ENCODE peak calls at places on chromosome 20, in four cellular contexts. N is cardiac muscle cell, J is prostate gland, Z is heart right ventricle. P is an unnamed sample.

GRCh38 chr20:11890331-11891080 is 27.2 kb upstream of the BTBD3 start:
- DNase-seq in N (peak; percentile 94), J (peak; percentile 89), Z (peak; percentile 90), P (peak; percentile 90)

GRCh38 chr20:46323557-46323956 is 15.3 kb upstream of the CDH22 start:
- DNase-seq in N (no peak), J (no peak), Z (no peak), P (no peak)

GRCh38 chr20:45011108-45011526 is 44.8 kb downstream of the STK4 start:
- DNase-seq in N (peak; percentile 66), J (peak; percentile 46), Z (peak; percentile 50), P (peak; percentile 20)

GRCh38 chr20:46695888-46696287 is 6.6 kb upstream of the TP53RK start:
- DNase-seq in N (no peak), J (no peak), Z (no peak), P (no peak)

GRCh38 chr20:54573838-54574237 is 98.4 kb downstream of the DOK5 start:
- DNase-seq in N (no peak), J (no peak), Z (peak; percentile 53), P (no peak)

GRCh38 chr20:3973705-3974104 is 41.7 kb downstream of the RNF24 start:
- DNase-seq in N (no peak), J (no peak), Z (no peak), P (no peak)

GRCh38 chr20:20407891-20408805 is 40.2 kb downstream of the INSM1 start:
- DNase-seq in N (no peak), J (no peak), Z (no peak), P (no peak)

GRCh38 chr20:51417745-51418529 is 124.6 kb downstream of the NFATC2 start:
- DNase-seq in N (no peak), J (no peak), Z (no peak), P (no peak)

GRCh38 chr20:57712851-57713504 is 3.2 kb upstream of the PMEPA1 start:
- DNase-seq in N (no peak), J (no peak), Z (no peak), P (no peak)

GRCh38 chr20:3071610-3072529 is at the start of gene OXT:
- DNase-seq in N (no peak), J (peak; percentile 20), Z (peak; percentile 33), P (no peak)

GRCh38 chr20:8131598-8132014 is 460 bp upstream of the PLCB1 start:
- DNase-seq in N (peak; percentile 66), J (peak; percentile 15), Z (no peak), P (no peak)

GRCh38 chr20:11012975-11013374 is 339.2 kb upstream of the JAG1 start:
- DNase-seq in N (no peak), J (no peak), Z (no peak), P (no peak)

GRCh38 chr20:45968081-45968671 is 3.8 kb downstream of the ZNF335 start:
- DNase-seq in N (no peak), J (no peak), Z (no peak), P (no peak)

GRCh38 chr20:54680872-54681297 is 205.5 kb downstream of the DOK5 start:
- DNase-seq in N (peak; percentile 58), J (no peak), Z (no peak), P (peak; percentile 25)

GRCh38 chr20:5150226-5151076 is 23.6 kb downstream of the CDS2 start:
- DNase-seq in N (no peak), J (no peak), Z (no peak), P (no peak)

GRCh38 chr20:7151666-7152065 is 384.2 kb downstream of the BMP2 start:
- DNase-seq in N (no peak), J (no peak), Z (no peak), P (no peak)

GRCh38 chr20:63864545-63864977 is 509 bp upstream of the TPD52L2 start:
- DNase-seq in N (no peak), J (no peak), Z (no peak), P (no peak)

GRCh38 chr20:33821270-33821836 is 10.2 kb downstream of the CHMP4B start:
- DNase-seq in N (no peak), J (no peak), Z (no peak), P (no peak)

GRCh38 chr20:35626386-35627001 is 10.9 kb downstream of the SPAG4 start:
- DNase-seq in N (no peak), J (no peak), Z (no peak), P (no peak)

GRCh38 chr20:3706774-3707507 is 5.5 kb downstream of the SIGLEC1 start:
- DNase-seq in N (no peak), J (no peak), Z (no peak), P (no peak)

GRCh38 chr20:3088031-3088430 is 3.5 kb upstream of the AVP start:
- DNase-seq in N (no peak), J (no peak), Z (no peak), P (no peak)

GRCh38 chr20:329851-330232 is 4.5 kb downstream of the SOX12 start:
- DNase-seq in N (no peak), J (no peak), Z (no peak), P (no peak)

GRCh38 chr20:4507288-4507719 is 214.4 kb upstream of the PRND start:
- DNase-seq in N (no peak), J (no peak), Z (no peak), P (no peak)

GRCh38 chr20:47704746-47705496 is 80.4 kb downstream of the SULF2 start:
- DNase-seq in N (no peak), J (no peak), Z (peak; percentile 65), P (no peak)

GRCh38 chr20:63706852-63707557 is 771 bp downstream of the ARFRP1 start:
- DNase-seq in N (peak; percentile 40), J (peak; percentile 10), Z (peak; percentile 49), P (no peak)

GRCh38 chr20:45306431-45306982 is at the start of gene RBPJL:
- DNase-seq in N (peak; percentile 42), J (no peak), Z (no peak), P (no peak)

GRCh38 chr20:58243653-58244410 is 15.4 kb upstream of the ANKRD60 start:
- DNase-seq in N (no peak), J (no peak), Z (no peak), P (no peak)

GRCh38 chr20:16539280-16539679 is 34.0 kb downstream of the KIF16B start:
- DNase-seq in N (no peak), J (no peak), Z (no peak), P (no peak)

GRCh38 chr20:46838002-46838401 is 56.6 kb upstream of the EYA2 start:
- DNase-seq in N (no peak), J (no peak), Z (no peak), P (no peak)

GRCh38 chr20:16363832-16364687 is 209.2 kb downstream of the KIF16B start:
- DNase-seq in N (no peak), J (no peak), Z (no peak), P (no peak)

GRCh38 chr20:10379761-10380160 is 54.3 kb downstream of the MKKS start:
- DNase-seq in N (no peak), J (no peak), Z (no peak), P (no peak)

GRCh38 chr20:46293084-46293483 is 15.2 kb downstream of the CDH22 start:
- DNase-seq in N (peak; percentile 92), J (no peak), Z (no peak), P (no peak)

DNA sequence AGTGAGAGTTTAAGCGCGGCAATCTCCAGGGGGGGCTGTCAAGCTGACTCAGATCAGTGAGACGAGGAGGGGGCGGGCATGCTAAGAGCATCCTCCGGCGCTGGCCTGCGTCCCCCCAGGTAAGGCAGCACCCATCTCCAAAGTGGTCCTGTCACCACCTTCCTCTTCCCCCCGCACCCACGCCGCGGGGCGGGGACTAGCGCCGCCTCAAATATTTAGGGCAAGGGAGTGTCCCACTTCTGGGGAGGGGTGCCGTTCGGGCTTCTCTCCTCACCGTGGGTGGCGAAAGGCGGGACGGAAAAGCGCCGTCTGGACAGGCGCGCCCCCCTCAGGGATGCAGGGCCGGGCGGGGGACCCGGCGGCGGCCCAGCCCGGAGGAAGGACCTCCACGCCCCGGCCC is 366 bp upstream of the TOX2 start:
- DNase-seq in N (no peak), J (no peak), Z (no peak), P (no peak)
- H3K4me3 ChIP-seq in N (peak overlapping the region; percentile 50), J (peak overlapping the region; percentile 45), Z (peak overlapping the region; percentile 45), P (peak overlapping the region; percentile 27)

DNA sequence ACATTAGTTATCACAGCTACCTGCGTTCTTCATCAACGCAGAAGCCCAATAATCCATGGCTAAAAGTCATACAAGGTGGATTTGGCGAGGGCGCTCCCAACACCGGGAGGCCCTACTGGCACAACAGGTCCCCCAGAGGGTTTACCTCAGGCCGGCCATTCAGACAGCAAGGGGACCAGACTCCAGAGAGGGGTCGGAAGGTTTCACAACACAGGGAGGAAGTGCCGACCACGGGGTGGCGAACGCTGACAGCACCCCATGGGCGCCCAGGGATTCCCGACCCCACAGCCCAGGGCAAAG is 1515.9 kb upstream of the DEFB115 start:
- DNase-seq in N (no peak), J (no peak), Z (no peak), P (no peak)
- H3K9me3 ChIP-seq in N (no peaks in the 10 kb centered on the region), J (no peaks in the 10 kb centered on the region), Z (peaks cover 18% of the 10 kb centered on the region), P (peaks cover 11% of the 10 kb centered on the region)

DNA sequence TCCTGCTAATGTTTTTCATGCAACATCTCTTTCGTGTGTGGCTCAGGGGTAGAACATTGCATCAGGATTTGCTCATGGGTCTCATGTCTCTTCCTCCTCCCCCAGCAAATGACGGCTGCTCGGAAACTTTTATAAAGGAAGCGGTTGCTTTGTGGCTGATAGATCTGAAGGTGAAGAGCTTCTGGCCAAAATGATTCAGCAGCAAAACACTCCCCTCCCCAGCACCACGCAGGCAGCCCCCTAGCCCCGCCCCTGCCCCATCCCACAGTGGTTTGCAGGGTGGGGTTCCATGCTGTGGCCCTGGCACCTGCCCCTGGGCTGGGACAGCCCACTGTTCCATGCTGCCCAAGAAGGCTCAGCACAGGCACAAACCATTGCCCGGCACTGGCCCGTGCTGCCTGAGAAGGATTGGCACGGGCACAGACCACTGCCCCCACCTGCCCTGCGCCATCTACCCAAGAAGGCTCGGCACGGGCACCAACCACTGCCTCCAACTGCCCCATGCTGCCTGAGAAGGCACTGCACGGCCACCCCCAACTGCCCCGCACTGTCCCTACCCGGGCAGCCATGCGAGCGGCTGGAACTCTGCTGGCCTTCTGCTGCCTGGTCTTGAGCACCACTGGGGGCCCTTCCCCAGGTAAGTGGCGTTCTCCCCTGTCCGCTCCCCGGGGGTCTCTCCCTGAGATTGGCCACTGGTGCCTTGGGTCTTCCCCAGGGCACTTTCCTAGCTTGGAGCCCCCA is at the start of gene CST7:
- DNase-seq in N (no peak), J (no peak), Z (no peak), P (no peak)
- H3K4me3 ChIP-seq in N (no peak within 1 kb of the TSS), J (peak within 1 kb of the TSS; percentile 4), Z (peak within 1 kb of the TSS; percentile 14), P (no peak within 1 kb of the TSS)

GRCh38 chr20:31485450-31486339 is 10.6 kb downstream of the REM1 start:
- DNase-seq in N (no peak), J (no peak), Z (peak; percentile 91), P (no peak)

GRCh38 chr20:31484001-31484400 is 8.9 kb downstream of the REM1 start:
- DNase-seq in N (no peak), J (no peak), Z (no peak), P (no peak)

GRCh38 chr20:31490752-31491151 is 15.7 kb downstream of the REM1 start:
- DNase-seq in N (no peak), J (no peak), Z (no peak), P (no peak)

GRCh38 chr20:31489152-31489551 is 14.1 kb downstream of the REM1 start:
- DNase-seq in N (no peak), J (no peak), Z (no peak), P (no peak)

DNA sequence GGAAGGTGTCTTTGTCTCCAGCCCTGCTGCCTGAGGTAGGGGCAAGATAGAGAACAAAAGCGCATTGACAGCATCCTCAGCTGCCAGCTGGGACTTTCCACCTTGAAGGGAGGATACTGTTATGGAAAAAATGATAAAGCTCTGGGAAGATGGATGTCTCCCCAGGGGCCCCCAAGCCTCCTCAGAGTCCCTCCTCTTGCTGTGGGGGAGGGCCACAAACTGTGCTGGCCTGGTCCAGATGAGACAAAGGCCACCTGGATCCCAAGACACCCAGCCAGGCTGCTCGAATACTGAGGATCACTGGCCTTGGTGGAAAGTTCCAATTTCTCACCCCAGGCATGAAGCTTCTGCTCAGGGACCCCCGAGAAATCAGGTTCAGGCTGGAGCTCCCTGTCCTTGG is 13.1 kb downstream of the REM1 start:
- DNase-seq in N (no peak), J (no peak), Z (peak; percentile 32), P (no peak)
- H3K9me3 ChIP-seq in N (no peaks in the 10 kb centered on the region), J (no peaks in the 10 kb centered on the region), Z (no peaks in the 10 kb centered on the region), P (no peaks in the 10 kb centered on the region)

P was measured in iPS DF 6.9.